ENCODE peak calls at places on chromosomes 12 and 14, in nine cellular contexts. One of them, this sample, is unnamed.

GRCh38 chr12:132827763-132828703 is 636 bp downstream of the GOLGA3 start:
- DNase-seq in AG10803: peak; percentile 80
- DNase-seq in GM13976: peak; percentile 70
- DNase-seq in hippocampal formation: no peak
- DNase-seq in KBM-7: peak; percentile 26
- DNase-seq in germinal center: peak; percentile 36
- DNase-seq in LoVo: peak; percentile 65
- DNase-seq in COR-L47: no peak
- DNase-seq in NCI-H1694 treated with DMSO at 0.1 percent for 48 hours: no peak
- DNase-seq in this sample: peak; percentile 28

GRCh38 chr12:92259852-92260251 is 114.2 kb upstream of the BTG1 start:
- DNase-seq in COR-L47: no peak
- DNase-seq in germinal center: no peak
- DNase-seq in LoVo: no peak
- DNase-seq in NCI-H1694 treated with DMSO at 0.1 percent for 48 hours: no peak
- DNase-seq in KBM-7: no peak
- DNase-seq in AG10803: no peak
- DNase-seq in hippocampal formation: no peak
- DNase-seq in GM13976: no peak
- DNase-seq in this sample: no peak

GRCh38 chr12:32115404-32116104 is 8.9 kb downstream of the BICD1 start:
- DNase-seq in hippocampal formation: no peak
- DNase-seq in GM13976: no peak
- DNase-seq in NCI-H1694 treated with DMSO at 0.1 percent for 48 hours: no peak
- DNase-seq in LoVo: peak; percentile 91
- DNase-seq in KBM-7: peak; percentile 16
- DNase-seq in COR-L47: peak; percentile 31
- DNase-seq in AG10803: peak; percentile 99
- DNase-seq in germinal center: no peak
- DNase-seq in this sample: no peak

GRCh38 chr14:74569826-74570591 is 42.0 kb downstream of the LTBP2 start:
- DNase-seq in COR-L47: no peak
- DNase-seq in NCI-H1694 treated with DMSO at 0.1 percent for 48 hours: peak; percentile 74
- DNase-seq in LoVo: no peak
- DNase-seq in germinal center: no peak
- DNase-seq in GM13976: no peak
- DNase-seq in KBM-7: no peak
- DNase-seq in hippocampal formation: no peak
- DNase-seq in AG10803: no peak
- DNase-seq in this sample: peak; percentile 12

GRCh38 chr12:65699251-65699650 is 125.0 kb upstream of the HMGA2 start:
- DNase-seq in COR-L47: no peak
- DNase-seq in LoVo: no peak
- DNase-seq in AG10803: peak; percentile 76
- DNase-seq in GM13976: peak; percentile 18
- DNase-seq in germinal center: no peak
- DNase-seq in hippocampal formation: no peak
- DNase-seq in KBM-7: peak; percentile 25
- DNase-seq in NCI-H1694 treated with DMSO at 0.1 percent for 48 hours: no peak
- DNase-seq in this sample: no peak

GRCh38 chr12:127903146-127903545 is 363.8 kb upstream of the TMEM132C start:
- DNase-seq in germinal center: no peak
- DNase-seq in NCI-H1694 treated with DMSO at 0.1 percent for 48 hours: no peak
- DNase-seq in GM13976: no peak
- DNase-seq in AG10803: peak; percentile 86
- DNase-seq in hippocampal formation: no peak
- DNase-seq in LoVo: no peak
- DNase-seq in KBM-7: no peak
- DNase-seq in COR-L47: no peak
- DNase-seq in this sample: no peak

GRCh38 chr14:100294213-100294962 is 11.9 kb downstream of the SLC25A29 start:
- DNase-seq in hippocampal formation: no peak
- DNase-seq in COR-L47: no peak
- DNase-seq in AG10803: no peak
- DNase-seq in NCI-H1694 treated with DMSO at 0.1 percent for 48 hours: no peak
- DNase-seq in GM13976: peak; percentile 32
- DNase-seq in LoVo: no peak
- DNase-seq in germinal center: peak; percentile 40
- DNase-seq in KBM-7: no peak
- DNase-seq in this sample: no peak

GRCh38 chr12:51905507-51906438 is 1.5 kb upstream of the ACVRL1 start:
- DNase-seq in KBM-7: no peak
- DNase-seq in LoVo: no peak
- DNase-seq in NCI-H1694 treated with DMSO at 0.1 percent for 48 hours: no peak
- DNase-seq in AG10803: peak; percentile 91
- DNase-seq in hippocampal formation: no peak
- DNase-seq in COR-L47: no peak
- DNase-seq in germinal center: no peak
- DNase-seq in GM13976: no peak
- DNase-seq in this sample: no peak

GRCh38 chr12:56541610-56542009 is 20.0 kb downstream of the RBMS2 start:
- DNase-seq in GM13976: no peak
- DNase-seq in germinal center: no peak
- DNase-seq in COR-L47: no peak
- DNase-seq in AG10803: no peak
- DNase-seq in LoVo: no peak
- DNase-seq in KBM-7: no peak
- DNase-seq in hippocampal formation: no peak
- DNase-seq in NCI-H1694 treated with DMSO at 0.1 percent for 48 hours: no peak
- DNase-seq in this sample: no peak

GRCh38 chr14:74414793-74415437 is 11.1 kb downstream of the SYNDIG1L start:
- DNase-seq in LoVo: no peak
- DNase-seq in COR-L47: no peak
- DNase-seq in germinal center: no peak
- DNase-seq in GM13976: no peak
- DNase-seq in hippocampal formation: no peak
- DNase-seq in NCI-H1694 treated with DMSO at 0.1 percent for 48 hours: no peak
- DNase-seq in KBM-7: no peak
- DNase-seq in AG10803: no peak
- DNase-seq in this sample: no peak

GRCh38 chr12:114430306-114430705 is 24.4 kb upstream of the TBX5 start:
- DNase-seq in germinal center: no peak
- DNase-seq in AG10803: peak; percentile 96
- DNase-seq in GM13976: no peak
- DNase-seq in hippocampal formation: no peak
- DNase-seq in KBM-7: no peak
- DNase-seq in COR-L47: no peak
- DNase-seq in LoVo: no peak
- DNase-seq in NCI-H1694 treated with DMSO at 0.1 percent for 48 hours: no peak
- DNase-seq in this sample: no peak

GRCh38 chr12:69254046-69254445 is 14.7 kb downstream of the CPSF6 start:
- DNase-seq in KBM-7: peak; percentile 90
- DNase-seq in GM13976: peak; percentile 53
- DNase-seq in hippocampal formation: peak; percentile 58
- DNase-seq in NCI-H1694 treated with DMSO at 0.1 percent for 48 hours: peak; percentile 17
- DNase-seq in LoVo: peak; percentile 32
- DNase-seq in COR-L47: peak; percentile 14
- DNase-seq in AG10803: peak; percentile 53
- DNase-seq in germinal center: peak; percentile 19
- DNase-seq in this sample: peak; percentile 55

GRCh38 chr14:67582061-67582460 is 18.0 kb downstream of the PIGH start:
- DNase-seq in LoVo: no peak
- DNase-seq in NCI-H1694 treated with DMSO at 0.1 percent for 48 hours: no peak
- DNase-seq in COR-L47: no peak
- DNase-seq in germinal center: no peak
- DNase-seq in hippocampal formation: no peak
- DNase-seq in KBM-7: no peak
- DNase-seq in GM13976: no peak
- DNase-seq in AG10803: no peak
- DNase-seq in this sample: no peak

GRCh38 chr12:111063296-111064026 is 143.1 kb upstream of the MYL2 start:
- DNase-seq in COR-L47: no peak
- DNase-seq in GM13976: no peak
- DNase-seq in hippocampal formation: no peak
- DNase-seq in germinal center: no peak
- DNase-seq in AG10803: peak; percentile 37
- DNase-seq in NCI-H1694 treated with DMSO at 0.1 percent for 48 hours: no peak
- DNase-seq in KBM-7: no peak
- DNase-seq in LoVo: no peak
- DNase-seq in this sample: no peak

GRCh38 chr14:65599375-65599774 is 186.8 kb downstream of the FUT8 start:
- DNase-seq in LoVo: no peak
- DNase-seq in hippocampal formation: no peak
- DNase-seq in GM13976: no peak
- DNase-seq in COR-L47: no peak
- DNase-seq in germinal center: no peak
- DNase-seq in AG10803: peak; percentile 61
- DNase-seq in NCI-H1694 treated with DMSO at 0.1 percent for 48 hours: no peak
- DNase-seq in KBM-7: no peak
- DNase-seq in this sample: no peak

GRCh38 chr12:81296556-81297305 is 218.9 kb downstream of the ACSS3 start:
- DNase-seq in GM13976: no peak
- DNase-seq in LoVo: no peak
- DNase-seq in AG10803: peak; percentile 48
- DNase-seq in germinal center: no peak
- DNase-seq in NCI-H1694 treated with DMSO at 0.1 percent for 48 hours: no peak
- DNase-seq in hippocampal formation: no peak
- DNase-seq in KBM-7: no peak
- DNase-seq in COR-L47: no peak
- DNase-seq in this sample: no peak

GRCh38 chr14:100532154-100532915 is 54.9 kb downstream of the BEGAIN start:
- DNase-seq in AG10803: peak; percentile 17
- DNase-seq in NCI-H1694 treated with DMSO at 0.1 percent for 48 hours: no peak
- DNase-seq in COR-L47: no peak
- DNase-seq in hippocampal formation: no peak
- DNase-seq in LoVo: no peak
- DNase-seq in KBM-7: peak; percentile 18
- DNase-seq in GM13976: no peak
- DNase-seq in germinal center: no peak
- DNase-seq in this sample: no peak

GRCh38 chr14:101101456-101102056 is 198.0 kb upstream of the RTL1 start:
- DNase-seq in GM13976: no peak
- DNase-seq in COR-L47: no peak
- DNase-seq in hippocampal formation: no peak
- DNase-seq in germinal center: no peak
- DNase-seq in KBM-7: no peak
- DNase-seq in LoVo: no peak
- DNase-seq in AG10803: no peak
- DNase-seq in NCI-H1694 treated with DMSO at 0.1 percent for 48 hours: no peak
- DNase-seq in this sample: no peak

GRCh38 chr12:117850048-117850447 is 118.7 kb downstream of the KSR2 start:
- DNase-seq in GM13976: peak; percentile 65
- DNase-seq in NCI-H1694 treated with DMSO at 0.1 percent for 48 hours: peak; percentile 47
- DNase-seq in germinal center: peak; percentile 45
- DNase-seq in hippocampal formation: peak; percentile 23
- DNase-seq in COR-L47: peak; percentile 18
- DNase-seq in AG10803: peak; percentile 51
- DNase-seq in KBM-7: peak; percentile 34
- DNase-seq in LoVo: peak; percentile 59
- DNase-seq in this sample: peak; percentile 63

GRCh38 chr12:97754306-97754705 is 291.7 kb downstream of the RMST start:
- DNase-seq in hippocampal formation: no peak
- DNase-seq in LoVo: no peak
- DNase-seq in GM13976: peak; percentile 9
- DNase-seq in AG10803: no peak
- DNase-seq in germinal center: peak; percentile 5
- DNase-seq in COR-L47: no peak
- DNase-seq in KBM-7: no peak
- DNase-seq in NCI-H1694 treated with DMSO at 0.1 percent for 48 hours: no peak
- DNase-seq in this sample: no peak

GRCh38 chr14:86646688-86647687 is 1117.0 kb downstream of the FLRT2 start:
- DNase-seq in KBM-7: peak; percentile 19
- DNase-seq in LoVo: no peak
- DNase-seq in AG10803: peak; percentile 5
- DNase-seq in NCI-H1694 treated with DMSO at 0.1 percent for 48 hours: no peak
- DNase-seq in hippocampal formation: no peak
- DNase-seq in GM13976: no peak
- DNase-seq in COR-L47: no peak
- DNase-seq in germinal center: no peak
- DNase-seq in this sample: peak; percentile 4

GRCh38 chr12:57128519-57129247 is 400 bp downstream of the LRP1 start:
- DNase-seq in COR-L47: no peak
- DNase-seq in LoVo: no peak
- DNase-seq in KBM-7: no peak
- DNase-seq in AG10803: no peak
- DNase-seq in GM13976: no peak
- DNase-seq in germinal center: no peak
- DNase-seq in NCI-H1694 treated with DMSO at 0.1 percent for 48 hours: no peak
- DNase-seq in hippocampal formation: no peak
- DNase-seq in this sample: no peak

GRCh38 chr12:47954467-47955045 is 8.8 kb upstream of the TMEM106C start:
- DNase-seq in LoVo: peak; percentile 78
- DNase-seq in germinal center: no peak
- DNase-seq in NCI-H1694 treated with DMSO at 0.1 percent for 48 hours: no peak
- DNase-seq in COR-L47: no peak
- DNase-seq in hippocampal formation: no peak
- DNase-seq in KBM-7: no peak
- DNase-seq in GM13976: no peak
- DNase-seq in AG10803: no peak
- DNase-seq in this sample: no peak

GRCh38 chr12:13195848-13196301 is 651 bp upstream of the EMP1 start:
- DNase-seq in AG10803: peak; percentile 75
- DNase-seq in germinal center: no peak
- DNase-seq in KBM-7: no peak
- DNase-seq in NCI-H1694 treated with DMSO at 0.1 percent for 48 hours: no peak
- DNase-seq in GM13976: no peak
- DNase-seq in hippocampal formation: no peak
- DNase-seq in COR-L47: no peak
- DNase-seq in LoVo: peak; percentile 56
- DNase-seq in this sample: no peak

GRCh38 chr14:104221636-104222375 is 83.4 kb downstream of the KIF26A start:
- DNase-seq in AG10803: no peak
- DNase-seq in KBM-7: no peak
- DNase-seq in LoVo: no peak
- DNase-seq in COR-L47: no peak
- DNase-seq in NCI-H1694 treated with DMSO at 0.1 percent for 48 hours: peak; percentile 82
- DNase-seq in hippocampal formation: no peak
- DNase-seq in germinal center: no peak
- DNase-seq in GM13976: no peak
- DNase-seq in this sample: no peak

GRCh38 chr12:2337031-2338010 is 284.5 kb downstream of the CACNA1C start:
- DNase-seq in COR-L47: no peak
- DNase-seq in AG10803: no peak
- DNase-seq in germinal center: no peak
- DNase-seq in GM13976: no peak
- DNase-seq in LoVo: no peak
- DNase-seq in NCI-H1694 treated with DMSO at 0.1 percent for 48 hours: no peak
- DNase-seq in hippocampal formation: no peak
- DNase-seq in KBM-7: no peak
- DNase-seq in this sample: no peak

GRCh38 chr12:230925-231671 is 17.1 kb upstream of the SLC6A12 start:
- DNase-seq in NCI-H1694 treated with DMSO at 0.1 percent for 48 hours: no peak
- DNase-seq in GM13976: no peak
- DNase-seq in AG10803: no peak
- DNase-seq in COR-L47: peak; percentile 20
- DNase-seq in KBM-7: no peak
- DNase-seq in LoVo: no peak
- DNase-seq in hippocampal formation: peak; percentile 37
- DNase-seq in germinal center: no peak
- DNase-seq in this sample: no peak

GRCh38 chr14:89773644-89774316 is 180.8 kb downstream of the EFCAB11 start:
- DNase-seq in germinal center: peak; percentile 33
- DNase-seq in GM13976: peak; percentile 55
- DNase-seq in KBM-7: peak; percentile 80
- DNase-seq in NCI-H1694 treated with DMSO at 0.1 percent for 48 hours: no peak
- DNase-seq in LoVo: peak; percentile 8
- DNase-seq in COR-L47: no peak
- DNase-seq in hippocampal formation: no peak
- DNase-seq in AG10803: no peak
- DNase-seq in this sample: peak; percentile 61

GRCh38 chr12:99658950-99659349 is 11.4 kb downstream of the GARIN6 start:
- DNase-seq in AG10803: peak; percentile 3
- DNase-seq in COR-L47: peak; percentile 4
- DNase-seq in hippocampal formation: no peak
- DNase-seq in KBM-7: no peak
- DNase-seq in LoVo: peak; percentile 25
- DNase-seq in GM13976: no peak
- DNase-seq in germinal center: no peak
- DNase-seq in NCI-H1694 treated with DMSO at 0.1 percent for 48 hours: no peak
- DNase-seq in this sample: no peak